ENCODE peak calls at places on chromosomes 7 and 10, in nine cellular contexts. W is astrocyte of the cerebellum; X is CD8-positive, alpha-beta T cell; T is HL-60; Z is lower lobe of right lung; J is colonic mucosa; O is Calu3; K is IMR-90; D is psoas muscle. L is an unnamed sample.

GRCh38 chr10:26881600-26882331 is 21.0 kb upstream of the ABI1 start:
- DNase-seq in X (no peak), W (peak; percentile 67), T (no peak), D (no peak), J (no peak), O (peak; percentile 14), Z (no peak), K (peak; percentile 76), L (peak; percentile 78)

GRCh38 chr7:135390829-135391228 is 119.1 kb downstream of the CNOT4 start:
- DNase-seq in T (no peak), J (no peak), O (no peak), Z (no peak), K (no peak), W (no peak), D (no peak), X (no peak), L (no peak)

GRCh38 chr7:111650456-111650999 is 88.2 kb upstream of the IMMP2L start:
- DNase-seq in X (no peak), Z (no peak), K (peak; percentile 17), O (peak; percentile 5), W (no peak), J (peak; percentile 21), T (no peak), D (no peak), L (peak; percentile 73)

GRCh38 chr7:23184709-23185354 is 3.0 kb downstream of the NUP42 start:
- DNase-seq in O (peak; percentile 80), T (no peak), W (peak; percentile 11), Z (no peak), X (no peak), K (peak; percentile 51), D (no peak), J (peak; percentile 64), L (peak; percentile 69)

GRCh38 chr7:1378610-1379180 is 80.6 kb downstream of the MICALL2 start:
- DNase-seq in O (no peak), X (no peak), J (no peak), W (no peak), D (no peak), Z (no peak), T (no peak), K (no peak), L (no peak)

GRCh38 chr10:7211857-7212577 is 198.8 kb downstream of the SFMBT2 start:
- DNase-seq in T (no peak), W (no peak), D (no peak), K (no peak), J (no peak), O (no peak), Z (no peak), X (no peak), L (no peak)

GRCh38 chr7:5667391-5667790 is 114.1 kb downstream of the RNF216 start:
- DNase-seq in J (no peak), X (no peak), T (peak; percentile 21), K (peak; percentile 27), O (peak; percentile 23), D (no peak), W (no peak), Z (no peak), L (no peak)

GRCh38 chr10:43667317-43667731 is 18.6 kb upstream of the ZNF32 start:
- DNase-seq in X (no peak), T (no peak), W (no peak), Z (no peak), O (no peak), J (no peak), K (peak; percentile 13), D (peak; percentile 40), L (no peak)

DNA sequence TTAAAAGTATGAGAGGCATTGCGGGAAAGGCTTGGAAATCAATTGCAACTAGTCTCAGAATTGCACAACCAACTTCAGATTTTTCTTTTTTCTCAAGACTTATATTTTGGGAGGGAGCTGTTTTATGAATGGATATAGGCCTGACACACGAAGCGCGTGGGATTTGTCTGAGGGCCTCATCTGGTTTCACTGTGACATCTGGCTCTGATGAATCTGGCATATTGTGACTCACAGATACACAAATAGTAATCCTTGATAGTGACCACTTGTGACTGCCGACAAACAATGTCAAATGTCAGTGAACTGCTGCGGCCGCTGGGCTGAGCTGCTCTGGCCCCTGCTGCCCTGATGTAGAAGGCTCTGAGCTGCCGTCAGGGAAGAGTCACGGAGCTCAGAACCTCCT is 655.1 kb downstream of the INHBA start:
- DNase-seq in Z (no peak), K (peak; percentile 77), W (no peak), O (peak; percentile 35), T (no peak), X (no peak), D (peak; percentile 28), J (no peak), L (no peak)
- TF ChIP-seq CTCF in Z (no peak), K (no peak), W (no peak), O (no peak), T (no peak), X (no peak), D (no peak), J (no peak), L (no peak)

GRCh38 chr10:1381339-1381738 is 325.2 kb downstream of the WDR37 start:
- DNase-seq in J (peak; percentile 0), Z (no peak), X (peak; percentile 4), W (no peak), T (no peak), K (no peak), D (no peak), O (no peak), L (no peak)

GRCh38 chr10:1378473-1378872 is 322.3 kb downstream of the WDR37 start:
- DNase-seq in X (no peak), D (no peak), Z (no peak), K (no peak), J (peak; percentile 4), O (no peak), T (no peak), W (no peak), L (no peak)

GRCh38 chr10:1377756-1378397 is 321.7 kb downstream of the WDR37 start:
- DNase-seq in W (no peak), Z (no peak), J (peak; percentile 3), X (no peak), O (no peak), T (no peak), K (no peak), D (no peak), L (no peak)

GRCh38 chr10:1380075-1380793 is 324.0 kb downstream of the WDR37 start:
- DNase-seq in J (peak; percentile 14), Z (no peak), W (no peak), D (no peak), X (peak; percentile 4), O (no peak), T (no peak), K (no peak), L (no peak)

DNA sequence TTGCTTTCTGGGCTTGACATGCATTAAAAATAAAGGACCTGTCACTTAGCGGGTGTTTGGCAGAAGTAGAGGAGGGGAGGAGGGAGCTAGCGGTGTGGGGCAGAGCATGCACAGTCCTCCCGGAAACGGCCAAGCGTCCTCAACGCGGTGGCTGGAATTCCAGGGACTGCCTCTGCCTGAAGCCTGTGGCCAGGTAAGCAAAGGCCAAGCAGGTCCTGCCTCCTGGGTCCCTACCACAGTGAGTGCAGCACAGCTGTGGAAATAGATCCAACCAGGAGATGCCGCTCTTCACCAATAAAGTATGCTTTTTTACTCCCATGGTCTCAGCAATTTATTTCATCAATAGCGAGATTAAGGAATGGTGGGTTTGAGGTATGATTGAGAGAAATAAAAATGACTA is 323.4 kb downstream of the WDR37 start:
- DNase-seq in X (peak; percentile 5), K (no peak), O (no peak), D (no peak), Z (no peak), J (peak; percentile 8), T (no peak), W (no peak), L (no peak)
- TF ChIP-seq CTCF in X (no peak), K (no peak), O (no peak), D (no peak), Z (no peak), J (no peak), T (no peak), W (no peak), L (no peak)

GRCh38 chr10:59880019-59880717 is 26.2 kb downstream of the CCDC6 start:
- DNase-seq in T (no peak), W (no peak), Z (no peak), K (no peak), O (no peak), J (no peak), D (no peak), X (no peak), L (no peak)
- TF ChIP-seq CTCF in T (no peak), W (no peak), Z (no peak), K (no peak), O (no peak), J (no peak), D (no peak), X (no peak), L (no peak)

GRCh38 chr10:287814-288213 is 152.6 kb downstream of the ZMYND11 start:
- DNase-seq in D (no peak), O (no peak), J (no peak), Z (no peak), X (no peak), K (no peak), W (no peak), T (no peak), L (no peak)
- TF ChIP-seq CTCF in D (peak; percentile 12), O (peak; percentile 32), J (no peak), Z (no peak), X (no peak), K (peak; percentile 31), W (peak; percentile 35), T (no peak), L (peak; percentile 23)

DNA sequence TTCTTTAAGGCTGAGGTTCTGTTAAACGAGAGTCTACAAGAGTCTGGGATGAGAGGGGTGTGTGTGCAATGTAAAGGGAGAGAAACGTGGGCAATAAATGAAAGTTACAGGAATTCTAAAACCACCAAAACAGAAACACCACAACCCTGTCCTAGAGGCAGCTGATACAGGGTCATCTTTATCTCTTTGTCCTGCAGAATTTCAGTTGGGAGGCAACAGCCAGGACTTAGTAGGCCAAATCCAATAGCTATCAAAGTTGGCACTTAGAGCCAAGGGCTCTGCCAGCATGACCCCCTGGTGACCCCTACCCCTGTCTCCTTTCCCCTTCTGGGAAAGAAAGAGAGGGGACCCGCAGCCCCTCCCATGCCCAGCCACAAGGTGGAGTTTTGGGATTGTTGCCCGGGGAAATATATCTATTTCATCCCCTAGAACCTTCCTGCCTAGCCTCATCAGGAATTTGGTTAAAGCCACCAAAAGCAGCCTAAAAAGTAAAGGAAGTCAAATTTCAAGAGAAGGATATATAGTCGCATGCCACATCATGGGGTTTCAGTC is 85.2 kb downstream of the OSBPL3 start:
- DNase-seq in W (no peak), X (no peak), Z (no peak), J (no peak), D (no peak), T (no peak), K (no peak), O (peak; percentile 58), L (no peak)
- TF ChIP-seq CTCF in W (peak; percentile 45), X (no peak), Z (no peak), J (no peak), D (peak; percentile 29), T (no peak), K (peak; percentile 43), O (peak; percentile 60), L (peak; percentile 24)

DNA sequence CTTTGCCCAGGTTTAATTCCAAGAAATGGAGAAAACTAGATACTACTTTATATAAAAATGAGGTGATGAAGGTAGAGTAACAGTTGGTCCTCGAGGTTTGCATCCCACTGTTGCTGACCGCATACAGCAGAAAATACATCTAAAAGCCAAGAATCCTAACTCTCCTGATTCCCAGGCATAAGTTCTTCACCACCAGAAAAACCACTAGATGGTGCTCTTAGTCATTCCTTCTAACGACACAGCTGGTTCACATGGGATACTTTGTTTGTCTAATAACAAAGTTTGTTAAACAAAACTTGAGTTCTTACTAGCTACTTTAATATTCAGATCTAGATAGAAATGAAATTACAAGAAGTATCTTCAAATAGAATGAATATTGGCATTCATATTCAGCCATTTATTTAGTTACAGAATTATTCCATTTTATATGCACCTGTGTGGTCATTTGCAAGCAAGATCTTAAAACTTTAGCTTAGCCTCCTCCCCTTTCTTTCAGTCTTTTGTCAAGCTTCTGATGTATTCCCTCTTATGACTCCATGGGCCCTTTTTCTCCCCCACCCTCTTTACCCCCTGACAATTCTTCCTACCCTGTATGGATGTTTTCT is 54.1 kb upstream of the CYP26C1 start:
- DNase-seq in T (no peak), D (no peak), K (peak; percentile 75), J (no peak), W (peak; percentile 59), O (peak; percentile 10), X (no peak), Z (no peak), L (peak; percentile 50)
- TF ChIP-seq CTCF in T (no peak), D (peak; percentile 43), K (peak; percentile 71), J (peak; percentile 50), W (peak; percentile 73), O (no peak), X (no peak), Z (peak; percentile 59), L (peak; percentile 72)

L was measured in epithelial cell of esophagus.